ENCODE peak calls at places on chromosomes 13 and 19, in four cellular contexts. J is heart left ventricle, Q is adrenal gland, Y is omental fat pad. K is an unnamed sample.

GRCh38 chr19:58559275-58560006 is 1.0 kb upstream of the UBE2M start:
- DNase-seq in J (peak; percentile 96), Q (peak; percentile 90), Y (peak; percentile 51), K (peak; percentile 84)

GRCh38 chr19:58355215-58355796 is 2.0 kb upstream of the A1BG start:
- DNase-seq in J (no peak), Q (no peak), Y (no peak), K (no peak)

GRCh38 chr19:13277104-13277809 is 127.0 kb downstream of the IER2 start:
- DNase-seq in J (no peak), Q (peak; percentile 68), Y (no peak), K (peak; percentile 74)

GRCh38 chr19:29858000-29858596 is 46.3 kb downstream of the CCNE1 start:
- DNase-seq in J (no peak), Q (no peak), Y (no peak), K (peak; percentile 39)

GRCh38 chr13:50161052-50161451 is 145.8 kb downstream of the KCNRG start:
- DNase-seq in J (no peak), Q (peak; percentile 47), Y (no peak), K (peak; percentile 88)

GRCh38 chr19:42255766-42256750 is 1.1 kb upstream of the ERF start:
- DNase-seq in J (peak; percentile 76), Q (peak; percentile 62), Y (no peak), K (peak; percentile 60)

GRCh38 chr13:80894930-80895329 is 554.0 kb upstream of the SPRY2 start:
- DNase-seq in J (no peak), Q (no peak), Y (no peak), K (no peak)

GRCh38 chr19:34189917-34190425 is 17.7 kb downstream of the LSM14A start:
- DNase-seq in J (no peak), Q (no peak), Y (no peak), K (no peak)

GRCh38 chr19:45780448-45781281 is 1.6 kb downstream of the DMPK start:
- DNase-seq in J (no peak), Q (no peak), Y (no peak), K (no peak)

GRCh38 chr13:93646247-93646646 is 419.6 kb downstream of the GPC6 start:
- DNase-seq in J (no peak), Q (no peak), Y (no peak), K (no peak)

GRCh38 chr13:98280176-98280510 is 103.1 kb upstream of the RNF113B start:
- DNase-seq in J (no peak), Q (no peak), Y (no peak), K (no peak)

GRCh38 chr19:45311640-45312039 is 11.0 kb downstream of the CKM start:
- DNase-seq in J (peak; percentile 63), Q (no peak), Y (no peak), K (no peak)

GRCh38 chr19:6796278-6796677 is 23.8 kb downstream of the VAV1 start:
- DNase-seq in J (no peak), Q (no peak), Y (no peak), K (no peak)

GRCh38 chr13:110869231-110869804 is 45.6 kb downstream of the ANKRD10 start:
- DNase-seq in J (peak; percentile 47), Q (no peak), Y (no peak), K (no peak)

GRCh38 chr13:47190696-47191095 is 293.8 kb upstream of the HTR2A start:
- DNase-seq in J (no peak), Q (no peak), Y (no peak), K (no peak)

GRCh38 chr13:96792736-96793444 is 201.4 kb downstream of the OXGR1 start:
- DNase-seq in J (no peak), Q (peak; percentile 59), Y (no peak), K (no peak)

GRCh38 chr13:78228211-78228610 is 309.6 kb upstream of the EDNRB start:
- DNase-seq in J (no peak), Q (no peak), Y (no peak), K (no peak)

GRCh38 chr19:4310247-4311121 is 6.1 kb downstream of the FSD1 start:
- DNase-seq in J (no peak), Q (peak; percentile 50), Y (no peak), K (peak; percentile 20)

GRCh38 chr13:35988648-35989081 is 142.5 kb downstream of the DCLK1 start:
- DNase-seq in J (no peak), Q (no peak), Y (no peak), K (no peak)

GRCh38 chr13:92175330-92175729 is 776.9 kb downstream of the GPC5 start:
- DNase-seq in J (no peak), Q (no peak), Y (no peak), K (peak; percentile 10)

GRCh38 chr13:59459972-59460371 is 703.8 kb downstream of the DIAPH3 start:
- DNase-seq in J (no peak), Q (no peak), Y (no peak), K (no peak)

GRCh38 chr19:55372316-55373081 is 2.2 kb upstream of the IL11 start:
- DNase-seq in J (no peak), Q (no peak), Y (no peak), K (no peak)

GRCh38 chr13:48235100-48235813 is 2.3 kb downstream of the ITM2B start:
- DNase-seq in J (peak; percentile 29), Q (peak; percentile 44), Y (no peak), K (peak; percentile 66)

GRCh38 chr19:9324584-9324962 is 594 bp downstream of the ZNF559 start:
- DNase-seq in J (no peak), Q (no peak), Y (no peak), K (no peak)

GRCh38 chr19:38793186-38793585 is 4.2 kb downstream of the LGALS7B start:
- DNase-seq in J (no peak), Q (no peak), Y (no peak), K (peak; percentile 97)

GRCh38 chr19:35261356-35262100 is 7.2 kb upstream of the USF2 start:
- DNase-seq in J (no peak), Q (peak; percentile 12), Y (no peak), K (no peak)

DNA sequence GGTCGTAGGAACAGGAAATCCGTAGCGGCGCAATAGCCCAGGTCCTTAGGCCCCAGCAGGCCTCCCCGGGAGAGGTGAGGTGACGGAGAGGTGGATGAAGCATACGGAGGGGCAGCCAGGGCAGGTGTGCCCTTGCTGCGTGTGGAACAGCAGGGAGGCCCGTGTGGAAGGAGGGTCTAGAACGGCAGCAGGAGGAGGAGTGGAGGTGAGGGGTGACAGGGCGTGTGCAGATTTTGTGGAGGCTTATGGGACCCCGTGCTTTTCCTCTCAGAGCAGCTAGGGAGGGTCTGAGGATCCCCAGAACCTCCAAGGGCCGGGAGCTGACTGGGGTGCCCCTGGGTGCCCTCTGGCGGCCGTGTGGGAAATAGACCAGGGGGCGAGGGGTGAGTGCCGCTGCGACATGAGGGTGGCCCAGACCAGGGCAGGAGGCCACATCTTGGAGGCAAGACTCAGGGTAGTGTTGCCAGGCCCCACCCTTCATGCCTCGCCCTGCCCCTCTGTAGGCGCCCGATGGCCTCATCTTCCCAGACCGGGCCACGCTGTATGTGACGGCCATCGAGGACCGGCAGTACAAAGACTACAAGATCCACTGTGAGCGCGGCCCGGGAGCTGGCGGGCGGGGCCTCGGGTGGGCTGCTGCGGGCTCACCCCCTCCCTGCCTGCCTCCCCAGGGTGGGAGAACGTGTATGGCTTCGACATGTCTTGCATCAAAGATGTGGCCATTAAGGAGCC is 5.0 kb upstream of the ADM5 start:
- DNase-seq in J (no peak), Q (peak; percentile 22), Y (no peak), K (no peak)
- TF ChIP-seq CTCF in J (peak; percentile 29), Q (no peak), Y (no peak), K (peak; percentile 64)

GRCh38 chr13:33467556-33467955 is 182.0 kb upstream of the STARD13 start:
- DNase-seq in J (no peak), Q (no peak), Y (no peak), K (no peak)

GRCh38 chr13:33462109-33462508 is 176.6 kb upstream of the STARD13 start:
- DNase-seq in J (no peak), Q (no peak), Y (no peak), K (no peak)

GRCh38 chr13:33471182-33471581 is 185.6 kb upstream of the STARD13 start:
- DNase-seq in J (no peak), Q (no peak), Y (no peak), K (peak; percentile 73)

GRCh38 chr13:33464345-33464744 is 178.8 kb upstream of the STARD13 start:
- DNase-seq in J (no peak), Q (no peak), Y (no peak), K (no peak)

GRCh38 chr13:33466262-33466661 is 180.7 kb upstream of the STARD13 start:
- DNase-seq in J (no peak), Q (no peak), Y (no peak), K (no peak)
- TF ChIP-seq CTCF in J (no peak), Q (no peak), Y (no peak), K (no peak)

GRCh38 chr19:19732579-19733501 is at the start of gene ZNF14:
- DNase-seq in J (peak; percentile 96), Q (peak; percentile 93), Y (peak; percentile 89), K (peak; percentile 95)
- TF ChIP-seq CTCF in J (peak; percentile 17), Q (no peak), Y (no peak), K (peak; percentile 8)

GRCh38 chr13:43804461-43805070 is 17.8 kb upstream of the ENOX1 start:
- DNase-seq in J (no peak), Q (no peak), Y (no peak), K (peak; percentile 72)
- TF ChIP-seq CTCF in J (peak; percentile 67), Q (peak; percentile 43), Y (no peak), K (peak; percentile 41)

DNA sequence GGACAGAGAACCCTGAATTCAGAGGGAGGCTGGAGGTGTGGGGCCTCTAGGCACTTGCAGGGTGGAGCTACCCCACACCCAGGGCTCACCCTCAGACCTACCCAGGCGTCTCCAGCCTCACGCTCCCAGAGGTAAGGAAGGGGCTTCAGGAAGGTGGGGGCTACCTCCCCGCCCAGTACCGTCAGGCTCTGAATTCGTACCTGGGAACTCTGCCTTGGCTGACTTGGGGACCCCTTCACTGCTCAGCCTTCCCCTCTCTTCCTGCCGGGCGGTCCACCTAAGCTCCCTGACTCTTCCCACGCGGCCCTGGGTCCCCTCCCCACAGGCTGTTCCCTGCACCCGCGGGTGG is 28.5 kb upstream of the PARP4 start:
- DNase-seq in J (peak; percentile 18), Q (no peak), Y (no peak), K (no peak)
- TF ChIP-seq CTCF in J (no peak), Q (no peak), Y (no peak), K (no peak)

DNA sequence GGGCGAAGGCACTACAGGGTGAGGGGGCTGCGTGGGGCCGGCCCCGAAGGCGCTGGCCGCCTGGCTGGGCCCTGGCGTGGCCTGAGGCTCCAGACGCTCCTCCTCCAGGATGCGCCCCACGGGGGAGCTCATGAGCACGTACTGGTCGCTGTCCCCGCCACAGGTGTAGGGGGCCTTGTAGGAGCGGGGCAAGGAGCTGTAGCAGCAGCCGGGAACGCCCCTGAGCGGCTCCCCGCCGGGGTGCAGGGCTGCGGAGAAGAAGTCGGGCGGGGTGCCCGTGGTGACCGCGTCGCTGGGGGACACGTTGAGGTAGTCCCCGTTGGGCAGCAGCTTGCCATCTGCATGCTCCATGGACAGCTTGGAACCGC is 3.0 kb downstream of the IRS2 start:
- DNase-seq in J (no peak), Q (no peak), Y (no peak), K (no peak)
- TF ChIP-seq CTCF in J (no peak), Q (no peak), Y (no peak), K (no peak)

K was measured in epithelial cell of esophagus.